ENCODE peak calls at places on chromosome 5, in nine cellular contexts. I, V, U, J, Y, T, K, S and F are unnamed samples.

GRCh38 chr5:109612278-109612905 is 77.3 kb upstream of the MAN2A1 start:
- DNase-seq in I (no peak), V (no peak), U (no peak), J (no peak), Y (no peak), T (no peak), K (no peak), S (no peak), F (no peak)

GRCh38 chr5:42057254-42057690 is 132.2 kb downstream of the FBXO4 start:
- DNase-seq in I (no peak), V (peak), U (peak), J (peak), Y (peak), T (peak), K (no peak), S (peak), F (peak)

GRCh38 chr5:134127376-134127861 is 12.9 kb downstream of the TCF7 start:
- DNase-seq in I (no peak), V (no peak), U (no peak), J (no peak), Y (peak), T (peak), K (no peak), S (no peak), F (peak)

GRCh38 chr5:123297866-123298265 is 125.3 kb downstream of the CEP120 start:
- DNase-seq in I (no peak), V (no peak), U (no peak), J (no peak), Y (no peak), T (no peak), K (no peak), S (no peak), F (no peak)

GRCh38 chr5:127042593-127042992 is 12.2 kb upstream of the MARCHF3 start:
- DNase-seq in I (no peak), V (no peak), U (no peak), J (no peak), Y (no peak), T (no peak), K (no peak), S (peak), F (peak)

GRCh38 chr5:111172504-111172903 is 51.7 kb upstream of the CAMK4 start:
- DNase-seq in I (no peak), V (peak), U (no peak), J (no peak), Y (peak), T (no peak), K (no peak), S (no peak), F (peak)

GRCh38 chr5:119470851-119471451 is 18.7 kb downstream of the HSD17B4 start:
- DNase-seq in I (no peak), V (no peak), U (no peak), J (peak), Y (peak), T (peak), K (no peak), S (peak), F (peak)

GRCh38 chr5:76679231-76679630 is 36.7 kb upstream of the F2R start:
- DNase-seq in I (no peak), V (no peak), U (no peak), J (no peak), Y (no peak), T (no peak), K (no peak), S (peak), F (peak)

GRCh38 chr5:8363133-8363532 is 494.2 kb downstream of the MTRR start:
- DNase-seq in I (no peak), V (no peak), U (no peak), J (no peak), Y (peak), T (no peak), K (no peak), S (no peak), F (peak)

GRCh38 chr5:139725073-139725830 is 70.4 kb upstream of the PSD2 start:
- DNase-seq in I (peak), V (no peak), U (no peak), J (no peak), Y (no peak), T (no peak), K (peak), S (peak), F (peak)

GRCh38 chr5:181223729-181224389 is 778 bp downstream of the TRIM41 start:
- DNase-seq in I (peak), V (peak), U (no peak), J (peak), Y (no peak), T (no peak), K (peak), S (no peak), F (no peak)

GRCh38 chr5:103224118-103224893 is 34.3 kb upstream of the MACIR start:
- DNase-seq in I (no peak), V (peak), U (peak), J (peak), Y (peak), T (peak), K (no peak), S (peak), F (peak)

GRCh38 chr5:133990396-133990795 is 14.4 kb downstream of the VDAC1 start:
- DNase-seq in I (no peak), V (no peak), U (no peak), J (no peak), Y (no peak), T (no peak), K (no peak), S (no peak), F (no peak)

GRCh38 chr5:110653231-110653970 is 73.1 kb downstream of the TMEM232 start:
- DNase-seq in I (no peak), V (no peak), U (no peak), J (no peak), Y (no peak), T (no peak), K (no peak), S (no peak), F (no peak)

GRCh38 chr5:20446121-20446520 is 458.1 kb upstream of the CDH18 start:
- DNase-seq in I (no peak), V (no peak), U (no peak), J (no peak), Y (no peak), T (no peak), K (no peak), S (no peak), F (no peak)

GRCh38 chr5:40514986-40515385 is 164.7 kb upstream of the PTGER4 start:
- DNase-seq in I (no peak), V (no peak), U (no peak), J (no peak), Y (no peak), T (no peak), K (no peak), S (no peak), F (no peak)

GRCh38 chr5:75046366-75047142 is 5.8 kb downstream of the GCNT4 start:
- DNase-seq in I (no peak), V (no peak), U (no peak), J (no peak), Y (peak), T (no peak), K (no peak), S (no peak), F (no peak)

GRCh38 chr5:14561741-14562140 is 19.9 kb upstream of the OTULINL start:
- DNase-seq in I (peak), V (no peak), U (no peak), J (no peak), Y (no peak), T (no peak), K (no peak), S (no peak), F (no peak)

GRCh38 chr5:154986151-154986550 is 27.4 kb upstream of the KIF4B start:
- DNase-seq in I (no peak), V (no peak), U (no peak), J (no peak), Y (no peak), T (no peak), K (no peak), S (no peak), F (no peak)

GRCh38 chr5:87195104-87195581 is 72.5 kb upstream of the RASA1 start:
- DNase-seq in I (no peak), V (no peak), U (no peak), J (peak), Y (peak), T (peak), K (no peak), S (peak), F (peak)

GRCh38 chr5:32193591-32193990 is 19.5 kb upstream of the GOLPH3 start:
- DNase-seq in I (no peak), V (no peak), U (no peak), J (no peak), Y (peak), T (no peak), K (peak), S (peak), F (peak)

GRCh38 chr5:94181940-94182339 is 436.5 kb downstream of the KIAA0825 start:
- DNase-seq in I (no peak), V (peak), U (no peak), J (no peak), Y (peak), T (no peak), K (no peak), S (no peak), F (peak)

GRCh38 chr5:172553838-172554344 is 87.2 kb upstream of the NEURL1B start:
- DNase-seq in I (no peak), V (no peak), U (no peak), J (no peak), Y (no peak), T (no peak), K (no peak), S (no peak), F (no peak)

GRCh38 chr5:140342287-140342686 is 4.1 kb downstream of the HBEGF start:
- DNase-seq in I (no peak), V (no peak), U (no peak), J (peak), Y (no peak), T (no peak), K (no peak), S (no peak), F (no peak)

GRCh38 chr5:63125862-63126261 is 547.2 kb downstream of the LRRC70 start:
- DNase-seq in I (no peak), V (no peak), U (no peak), J (peak), Y (peak), T (peak), K (no peak), S (no peak), F (peak)

GRCh38 chr5:31412324-31412723 is 119.6 kb downstream of the DROSHA start:
- DNase-seq in I (no peak), V (no peak), U (no peak), J (no peak), Y (no peak), T (no peak), K (no peak), S (no peak), F (no peak)

GRCh38 chr5:73501406-73501805 is 3.2 kb downstream of the BTF3 start:
- DNase-seq in I (no peak), V (no peak), U (no peak), J (no peak), Y (no peak), T (no peak), K (no peak), S (no peak), F (no peak)

GRCh38 chr5:161167001-161167765 is 315.2 kb upstream of the ATP10B start:
- DNase-seq in I (no peak), V (no peak), U (no peak), J (no peak), Y (peak), T (no peak), K (no peak), S (no peak), F (peak)

GRCh38 chr5:61307196-61307590 is 24.9 kb upstream of the ZSWIM6 start:
- DNase-seq in I (no peak), V (no peak), U (no peak), J (no peak), Y (no peak), T (no peak), K (no peak), S (no peak), F (no peak)

GRCh38 chr5:123881791-123882244 is 369.8 kb downstream of the CSNK1G3 start:
- DNase-seq in I (no peak), V (no peak), U (no peak), J (no peak), Y (peak), T (no peak), K (no peak), S (peak), F (peak)

GRCh38 chr5:129853588-129853987 is 50.7 kb upstream of the CHSY3 start:
- DNase-seq in I (no peak), V (no peak), U (no peak), J (no peak), Y (no peak), T (no peak), K (no peak), S (no peak), F (no peak)

GRCh38 chr5:53335115-53335514 is 145.3 kb upstream of the FST start:
- DNase-seq in I (no peak), V (no peak), U (no peak), J (no peak), Y (peak), T (no peak), K (no peak), S (peak), F (peak)

GRCh38 chr5:103562453-103563157 is at the start of gene NUDT12:
- DNase-seq in I (peak), V (peak), U (peak), J (peak), Y (peak), T (peak), K (peak), S (peak), F (peak)

GRCh38 chr5:6675784-6676499 is 37.3 kb upstream of the TENT4A start:
- DNase-seq in I (no peak), V (no peak), U (no peak), J (no peak), Y (no peak), T (no peak), K (no peak), S (no peak), F (no peak)

GRCh38 chr5:6674421-6674820 is 38.8 kb upstream of the TENT4A start:
- DNase-seq in I (no peak), V (no peak), U (no peak), J (no peak), Y (no peak), T (no peak), K (no peak), S (no peak), F (no peak)

GRCh38 chr5:6676702-6677101 is 36.5 kb upstream of the TENT4A start:
- DNase-seq in I (no peak), V (no peak), U (no peak), J (no peak), Y (peak), T (no peak), K (no peak), S (peak), F (peak)

GRCh38 chr5:6673963-6674362 is 39.3 kb upstream of the TENT4A start:
- DNase-seq in I (no peak), V (no peak), U (no peak), J (no peak), Y (no peak), T (no peak), K (no peak), S (no peak), F (no peak)

GRCh38 chr5:6674886-6675285 is 38.3 kb upstream of the TENT4A start:
- DNase-seq in I (no peak), V (no peak), U (no peak), J (no peak), Y (no peak), T (no peak), K (no peak), S (no peak), F (no peak)
- TF ChIP-seq CTCF in I (no peak), V (no peak), U (no peak), J (no peak), Y (no peak), T (no peak), K (no peak), S (no peak), F (no peak)

DNA sequence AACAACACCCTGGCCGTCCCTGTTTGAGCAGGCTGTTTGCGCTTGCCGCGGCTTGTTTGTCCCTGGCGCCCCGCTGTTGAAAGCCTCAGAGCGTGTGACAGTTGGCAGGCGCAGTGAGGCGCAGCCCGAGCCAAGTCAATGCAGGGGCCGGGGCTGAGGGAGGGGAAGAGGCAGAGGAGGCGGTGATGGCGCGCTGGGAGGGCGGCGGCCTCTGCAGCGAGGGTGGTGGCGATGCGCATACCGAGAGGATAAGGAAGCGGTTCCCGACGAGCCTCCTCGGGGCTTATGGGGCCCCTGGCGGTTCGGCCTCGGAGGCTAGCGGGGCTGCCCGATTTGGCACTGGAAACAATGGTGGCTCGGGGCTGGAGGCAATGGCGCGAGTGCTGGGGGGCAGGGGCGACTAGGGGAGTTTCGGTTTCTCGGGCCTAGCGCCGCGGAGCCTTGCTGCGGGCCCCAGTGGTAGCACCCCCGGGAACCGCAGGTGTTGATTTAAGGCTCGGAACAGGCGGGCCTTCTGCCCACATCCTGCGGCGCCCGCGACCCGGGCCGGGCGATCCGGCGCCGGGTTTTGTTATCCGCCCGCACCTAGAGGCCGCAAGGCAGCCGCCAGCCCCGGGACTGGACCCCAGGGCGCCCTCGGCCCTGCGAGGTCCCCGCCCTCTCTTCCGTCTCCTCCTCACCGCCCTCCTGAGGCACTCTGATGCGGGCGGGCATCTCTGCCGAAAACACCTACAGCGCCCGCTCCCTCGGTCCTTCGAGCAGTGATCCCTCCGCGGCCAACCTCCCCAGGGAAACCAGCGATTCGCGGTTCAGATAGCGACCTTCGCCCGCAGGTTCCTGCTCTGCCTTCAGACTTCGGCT is 955 bp upstream of the LNPEP start:
- DNase-seq in I (peak), V (peak), U (peak), J (peak), Y (peak), T (peak), K (peak), S (peak), F (peak)
- TF ChIP-seq CTCF in I (no peak), V (no peak), U (no peak), J (no peak), Y (no peak), T (no peak), K (no peak), S (no peak), F (no peak)

GRCh38 chr5:141763526-141763925 is 81.5 kb upstream of the ARAP3 start:
- DNase-seq in I (no peak), V (no peak), U (no peak), J (no peak), Y (no peak), T (no peak), K (no peak), S (no peak), F (no peak)

GRCh38 chr5:141762316-141762715 is 80.3 kb upstream of the ARAP3 start:
- DNase-seq in I (no peak), V (no peak), U (no peak), J (no peak), Y (no peak), T (no peak), K (no peak), S (no peak), F (no peak)

GRCh38 chr5:141760193-141760592 is 78.2 kb upstream of the ARAP3 start:
- DNase-seq in I (no peak), V (no peak), U (no peak), J (no peak), Y (no peak), T (no peak), K (no peak), S (no peak), F (no peak)

GRCh38 chr5:141760753-141761152 is 78.7 kb upstream of the ARAP3 start:
- DNase-seq in I (no peak), V (no peak), U (no peak), J (no peak), Y (no peak), T (no peak), K (no peak), S (no peak), F (no peak)

DNA sequence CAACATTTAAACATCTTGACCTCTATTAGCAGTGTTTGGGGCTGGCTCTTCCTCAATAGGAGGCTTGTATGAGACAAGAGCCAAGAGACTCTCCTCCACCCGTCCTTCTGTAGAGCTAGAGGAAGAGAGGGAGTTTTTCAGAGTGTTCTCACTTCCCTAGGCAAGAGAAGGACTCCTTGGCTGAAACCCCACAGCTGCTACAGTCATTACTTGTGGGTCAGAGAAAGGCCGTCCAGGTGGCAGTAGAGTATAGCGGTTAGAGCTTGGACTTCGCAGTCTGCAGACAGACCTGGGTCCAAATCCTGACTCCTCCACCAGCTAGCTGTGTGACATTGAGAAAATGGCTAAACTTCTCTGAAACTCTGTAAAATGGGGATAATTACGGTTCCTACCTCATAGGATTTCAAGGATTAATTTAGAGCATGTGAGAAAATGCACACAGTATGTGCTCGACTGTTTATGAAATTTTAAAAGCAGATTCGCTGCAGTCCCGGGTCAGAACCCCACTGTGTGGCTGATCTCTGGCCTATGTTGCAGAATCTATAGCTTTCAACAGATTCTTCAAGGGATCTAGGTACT is 80.8 kb upstream of the ARAP3 start:
- DNase-seq in I (no peak), V (no peak), U (no peak), J (peak), Y (no peak), T (peak), K (no peak), S (no peak), F (peak)
- TF ChIP-seq CTCF in I (no peak), V (no peak), U (no peak), J (no peak), Y (no peak), T (no peak), K (no peak), S (no peak), F (no peak)

GRCh38 chr5:66830636-66831035 is 234.4 kb downstream of the MAST4 start:
- DNase-seq in I (no peak), V (no peak), U (no peak), J (no peak), Y (peak), T (no peak), K (no peak), S (no peak), F (peak)
- TF ChIP-seq CTCF in I (no peak), V (no peak), U (no peak), J (no peak), Y (no peak), T (no peak), K (no peak), S (no peak), F (peak)

GRCh38 chr5:72270037-72270436 is 50.0 kb downstream of the MRPS27 start:
- DNase-seq in I (no peak), V (no peak), U (no peak), J (no peak), Y (no peak), T (no peak), K (no peak), S (no peak), F (no peak)

GRCh38 chr5:72267685-72268084 is 52.4 kb downstream of the MRPS27 start:
- DNase-seq in I (no peak), V (no peak), U (no peak), J (no peak), Y (no peak), T (no peak), K (no peak), S (no peak), F (no peak)

GRCh38 chr5:72268753-72269410 is 51.2 kb downstream of the MRPS27 start:
- DNase-seq in I (no peak), V (peak), U (peak), J (peak), Y (peak), T (peak), K (no peak), S (no peak), F (peak)

GRCh38 chr5:72268260-72268659 is 51.8 kb downstream of the MRPS27 start:
- DNase-seq in I (no peak), V (no peak), U (no peak), J (no peak), Y (no peak), T (no peak), K (no peak), S (no peak), F (no peak)

DNA sequence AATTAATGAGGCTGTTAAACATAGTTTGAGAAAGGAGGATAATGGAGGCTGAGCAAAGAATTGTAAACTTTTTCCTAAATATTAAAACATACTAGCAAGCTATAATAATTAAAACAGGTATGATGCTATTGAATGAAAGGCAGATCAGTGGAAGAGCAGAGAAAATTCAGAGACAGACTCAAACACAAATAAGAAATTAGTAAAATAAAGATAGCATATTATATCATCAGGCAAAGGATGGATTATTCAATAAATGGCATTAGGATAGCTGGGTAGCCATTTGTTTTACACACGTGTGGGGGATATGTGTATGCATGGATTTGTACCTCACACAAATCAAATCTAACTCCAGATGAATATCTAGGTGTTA is 50.6 kb downstream of the MRPS27 start:
- DNase-seq in I (no peak), V (no peak), U (no peak), J (no peak), Y (no peak), T (no peak), K (no peak), S (no peak), F (no peak)
- TF ChIP-seq CTCF in I (no peak), V (no peak), U (peak), J (no peak), Y (no peak), T (no peak), K (no peak), S (no peak), F (peak)

GRCh38 chr5:176944276-176944675 is 45.1 kb upstream of the HK3 start:
- DNase-seq in I (no peak), V (no peak), U (no peak), J (no peak), Y (no peak), T (no peak), K (no peak), S (no peak), F (no peak)
- TF ChIP-seq CTCF in I (no peak), V (no peak), U (no peak), J (no peak), Y (no peak), T (no peak), K (no peak), S (no peak), F (no peak)